ENCODE peak calls at places on chromosomes 11 and 22, in five cellular contexts. T, W, C, B and S are unnamed samples.

GRCh38 chr11:72430743-72431570 is 3.4 kb downstream of the CLPB start:
- DNase-seq in T (no peak), W (peak), C (peak), B (no peak), S (peak)

GRCh38 chr11:102530558-102530957 is at the start of gene MMP7:
- DNase-seq in T (no peak), W (peak), C (no peak), B (no peak), S (no peak)

GRCh38 chr11:64207247-64208085 is 945 bp downstream of the FERMT3 start:
- DNase-seq in T (no peak), W (peak), C (no peak), B (no peak), S (peak)

GRCh38 chr11:65640483-65641207 is 2.7 kb downstream of the SIPA1 start:
- DNase-seq in T (no peak), W (no peak), C (no peak), B (no peak), S (peak)

GRCh38 chr22:39352301-39352867 is 2.6 kb downstream of the SYNGR1 start:
- DNase-seq in T (no peak), W (no peak), C (no peak), B (no peak), S (no peak)

GRCh38 chr11:127000291-127000968 is at the start of gene KIRREL3:
- DNase-seq in T (peak), W (peak), C (peak), B (no peak), S (no peak)

GRCh38 chr22:36141481-36141880 is 19.1 kb downstream of the APOL3 start:
- DNase-seq in T (no peak), W (no peak), C (no peak), B (no peak), S (no peak)

GRCh38 chr11:13929551-13929950 is 33.0 kb upstream of the SPON1 start:
- DNase-seq in T (no peak), W (no peak), C (no peak), B (no peak), S (no peak)

GRCh38 chr22:36294801-36295200 is 41.9 kb downstream of the APOL1 start:
- DNase-seq in T (no peak), W (no peak), C (no peak), B (no peak), S (no peak)

GRCh38 chr22:48188211-48188845 is 1425.9 kb downstream of the TBC1D22A start:
- DNase-seq in T (no peak), W (no peak), C (no peak), B (no peak), S (no peak)

GRCh38 chr11:7488681-7489080 is 3.4 kb downstream of the OLFML1 start:
- DNase-seq in T (no peak), W (peak), C (no peak), B (no peak), S (no peak)

GRCh38 chr11:119694334-119694733 is 34.7 kb downstream of the NECTIN1 start:
- DNase-seq in T (no peak), W (no peak), C (no peak), B (no peak), S (peak)

GRCh38 chr11:105577645-105578044 is 32.2 kb upstream of the GRIA4 start:
- DNase-seq in T (no peak), W (no peak), C (no peak), B (no peak), S (no peak)

GRCh38 chr22:47300698-47301405 is 538.4 kb downstream of the TBC1D22A start:
- DNase-seq in T (no peak), W (no peak), C (no peak), B (no peak), S (peak)

GRCh38 chr11:107683807-107684206 is 28.0 kb downstream of the SLN start:
- DNase-seq in T (no peak), W (no peak), C (no peak), B (no peak), S (no peak)

GRCh38 chr11:60305906-60306619 is 21.0 kb upstream of the MS4A6E start:
- DNase-seq in T (no peak), W (peak), C (no peak), B (no peak), S (no peak)

GRCh38 chr11:122646549-122647340 is 8.8 kb upstream of the UBASH3B start:
- DNase-seq in T (no peak), W (peak), C (peak), B (no peak), S (no peak)

GRCh38 chr11:15490535-15490934 is 375.8 kb downstream of the INSC start:
- DNase-seq in T (no peak), W (no peak), C (no peak), B (no peak), S (no peak)

GRCh38 chr11:35944503-35945136 is 758 bp downstream of the LDLRAD3 start:
- DNase-seq in T (no peak), W (no peak), C (no peak), B (no peak), S (no peak)

GRCh38 chr11:132187814-132188213 is 817.4 kb downstream of the NTM start:
- DNase-seq in T (no peak), W (peak), C (no peak), B (peak), S (no peak)

GRCh38 chr11:47532597-47533213 is 20.2 kb downstream of the CELF1 start:
- DNase-seq in T (no peak), W (peak), C (no peak), B (no peak), S (no peak)

GRCh38 chr11:26522912-26523610 is 49.0 kb downstream of the MUC15 start:
- DNase-seq in T (peak), W (peak), C (peak), B (no peak), S (no peak)

GRCh38 chr22:20964799-20965103 is 2.3 kb upstream of the AIFM3 start:
- DNase-seq in T (no peak), W (no peak), C (no peak), B (no peak), S (no peak)

GRCh38 chr11:119148855-119149370 is at the start of gene ABCG4:
- DNase-seq in T (peak), W (no peak), C (peak), B (no peak), S (peak)

GRCh38 chr11:133934599-133935550 is 21.9 kb downstream of the IGSF9B start:
- DNase-seq in T (no peak), W (peak), C (no peak), B (peak), S (no peak)

GRCh38 chr11:85526564-85526963 is 100.6 kb downstream of the DLG2 start:
- DNase-seq in T (no peak), W (no peak), C (no peak), B (no peak), S (no peak)